ENCODE peak calls at places on chromosomes 11 and 22, in eight cellular contexts. F is GM19239; K is T-helper 9 cell; X is AG04450; A is activated effector memory CD4-positive, alpha-beta T cell treated with Interleukin-2 at 50 U/mL for 16 hours; U is activated gamma-delta T cell; P is HT-29; N is ELF-1. G is an unnamed sample.

GRCh38 chr11:130040281-130040940 is 29.3 kb upstream of the APLP2 start:
- DNase-seq in F (no peak), N (no peak), K (no peak), P (no peak), A (no peak), X (no peak), U (no peak), G (no peak)

GRCh38 chr11:17822021-17822781 is 87.6 kb downstream of the KCNC1 start:
- DNase-seq in F (no peak), U (no peak), A (no peak), K (no peak), X (peak), P (no peak), N (no peak), G (no peak)

GRCh38 chr22:19477321-19478085 is 1.5 kb downstream of the UFD1 start:
- DNase-seq in F (no peak), P (peak), U (no peak), K (no peak), A (no peak), X (no peak), N (no peak), G (peak)

GRCh38 chr11:95144313-95145235 is 54.9 kb downstream of the ENDOD1 start:
- DNase-seq in U (no peak), P (no peak), N (no peak), F (no peak), X (no peak), A (no peak), K (no peak), G (no peak)

GRCh38 chr11:43962383-43962969 is 20.0 kb downstream of the C11orf96 start:
- DNase-seq in X (no peak), K (no peak), A (no peak), N (peak), U (no peak), P (no peak), F (no peak), G (no peak)

GRCh38 chr22:30433773-30434172 is 8.2 kb downstream of the MTFP1 start:
- DNase-seq in N (no peak), F (no peak), U (no peak), K (no peak), A (no peak), P (no peak), X (no peak), G (no peak)

GRCh38 chr22:39254789-39255298 is 10.1 kb upstream of the PDGFB start:
- DNase-seq in U (no peak), N (no peak), F (peak), A (peak), K (peak), X (no peak), P (no peak), G (no peak)

GRCh38 chr11:6315811-6316425 is 4.4 kb downstream of the CAVIN3 start:
- DNase-seq in F (peak), U (no peak), X (no peak), K (no peak), P (peak), A (no peak), N (peak), G (peak)

GRCh38 chr11:63244862-63245261 is 1.5 kb upstream of the SLC22A25 start:
- DNase-seq in K (no peak), P (no peak), N (no peak), U (no peak), A (no peak), F (no peak), X (no peak), G (no peak)

GRCh38 chr11:266676-267439 is 11.3 kb upstream of the NLRP6 start:
- DNase-seq in A (no peak), N (no peak), U (no peak), K (no peak), F (no peak), X (no peak), P (no peak), G (peak)

GRCh38 chr11:36213050-36213840 is 76.0 kb downstream of the COMMD9 start:
- DNase-seq in N (no peak), A (no peak), X (no peak), P (no peak), F (no peak), U (no peak), K (no peak), G (no peak)

GRCh38 chr11:35318977-35319925 is 100.1 kb downstream of the SLC1A2 start:
- DNase-seq in X (no peak), A (no peak), U (no peak), N (no peak), K (no peak), P (no peak), F (no peak), G (no peak)

GRCh38 chr11:12017243-12017678 is 8.8 kb upstream of the DKK3 start:
- DNase-seq in N (no peak), K (no peak), U (no peak), X (peak), A (no peak), P (no peak), F (no peak), G (no peak)

G was measured in OCI-LY7.